ENCODE peak calls at places on chromosome 11, in four cellular contexts. J is K562, A is HepG2, L is WTC11. M is an unnamed sample.

GRCh38 chr11:13135385-13136271 is 126.5 kb downstream of the RASSF10 start:
- DNase-seq in J (no peak), A (peak; percentile 96), L (no peak), M (no peak)

GRCh38 chr11:35211952-35212351 is 73.0 kb downstream of the CD44 start:
- DNase-seq in J (no peak), A (no peak), L (no peak), M (no peak)

GRCh38 chr11:68127791-68128681 is 6.8 kb upstream of the CHKA start:
- DNase-seq in J (peak; percentile 96), A (peak; percentile 90), L (peak; percentile 97), M (no peak)

GRCh38 chr11:110909331-110909730 is 197.1 kb upstream of the ARHGAP20 start:
- DNase-seq in J (no peak), A (no peak), L (no peak), M (no peak)

GRCh38 chr11:43632171-43632570 is 48.4 kb upstream of the HSD17B12 start:
- DNase-seq in J (no peak), A (no peak), L (no peak), M (no peak)

GRCh38 chr11:7577883-7578242 is 64.1 kb downstream of the PPFIBP2 start:
- DNase-seq in J (no peak), A (no peak), L (no peak), M (no peak)

GRCh38 chr11:107858217-107859070 is at the start of gene SLC35F2:
- DNase-seq in J (peak; percentile 73), A (peak; percentile 51), L (peak; percentile 80), M (peak; percentile 80)

GRCh38 chr11:46127150-46127638 is 5.9 kb upstream of the PHF21A start:
- DNase-seq in J (peak; percentile 63), A (peak; percentile 85), L (no peak), M (no peak)

GRCh38 chr11:130636672-130637463 is 188.4 kb downstream of the ADAMTS15 start:
- DNase-seq in J (no peak), A (peak; percentile 60), L (no peak), M (no peak)

GRCh38 chr11:113238721-113239120 is 75.7 kb upstream of the TTC12 start:
- DNase-seq in J (no peak), A (no peak), L (no peak), M (no peak)

GRCh38 chr11:112834277-112834755 is 126.9 kb upstream of the NCAM1 start:
- DNase-seq in J (no peak), A (no peak), L (no peak), M (no peak)

GRCh38 chr11:125224391-125225015 is 60.0 kb downstream of the PKNOX2 start:
- DNase-seq in J (peak; percentile 14), A (peak; percentile 9), L (peak; percentile 52), M (no peak)

GRCh38 chr11:18225906-18226305 is 10.7 kb downstream of the SAA4 start:
- DNase-seq in J (no peak), A (no peak), L (no peak), M (no peak)

GRCh38 chr11:18230859-18231258 is 5.7 kb downstream of the SAA4 start:
- DNase-seq in J (no peak), A (peak; percentile 15), L (no peak), M (no peak)

GRCh38 chr11:18233912-18234311 is 2.7 kb downstream of the SAA4 start:
- DNase-seq in J (no peak), A (no peak), L (no peak), M (no peak)

GRCh38 chr11:18223937-18224387 is 12.6 kb downstream of the SAA4 start:
- DNase-seq in J (no peak), A (peak; percentile 87), L (no peak), M (no peak)

DNA sequence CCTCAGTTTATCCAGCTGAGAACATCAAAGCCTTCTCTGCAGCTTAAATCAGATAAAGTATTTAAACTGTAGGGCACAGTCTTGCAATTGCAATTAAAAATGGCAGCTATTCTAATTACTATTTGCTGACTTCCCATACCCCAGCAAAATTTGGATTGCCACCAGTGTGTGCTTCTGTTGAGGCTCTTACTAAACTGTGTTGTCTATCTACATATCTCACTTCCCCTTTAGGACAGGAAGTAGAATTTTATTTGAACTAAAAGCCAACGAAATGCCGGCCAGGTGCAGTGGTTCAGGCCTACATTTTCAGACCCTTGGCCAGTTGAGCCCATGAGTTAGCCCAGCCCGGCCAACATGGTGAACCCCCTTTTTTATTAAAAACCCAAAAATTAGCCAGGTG is 7.1 kb downstream of the SAA4 start:
- DNase-seq in J (no peak), A (no peak), L (no peak), M (peak; percentile 49)
- TF ChIP-seq ETV6 in J (no peak), A (no peak), L (no peak), M (no peak)

DNA sequence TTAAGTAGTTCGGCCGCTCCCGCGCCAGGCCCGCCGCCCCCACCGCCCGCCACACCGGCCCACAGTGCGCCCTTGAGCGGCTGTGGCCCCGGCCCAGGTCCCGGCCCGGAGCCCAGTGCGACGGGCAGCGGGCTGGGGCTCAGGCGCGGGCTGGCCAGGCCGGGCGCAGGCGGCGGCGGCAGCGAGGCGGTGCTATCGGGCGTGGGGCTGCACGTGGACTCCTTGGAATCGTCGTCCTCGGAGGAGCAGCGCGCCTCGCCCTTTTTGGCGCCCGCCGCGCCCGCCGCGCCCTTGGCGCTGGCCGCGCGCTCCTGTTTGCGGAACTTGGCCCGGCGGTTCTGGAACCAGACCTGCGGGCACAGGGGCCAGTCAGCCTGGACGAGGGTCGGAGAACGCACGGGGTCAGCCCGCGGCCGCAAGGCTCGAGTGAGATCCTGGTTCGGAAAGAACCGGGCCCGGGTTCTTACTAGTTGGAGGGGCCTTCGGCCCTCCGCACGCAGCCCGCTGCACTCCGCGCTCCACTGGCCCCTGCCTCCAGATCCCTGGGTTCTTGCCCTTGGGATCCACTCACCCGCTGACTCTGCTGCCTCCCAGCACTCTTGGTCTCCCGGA is 4.0 kb downstream of the PHOX2A start:
- DNase-seq in J (no peak), A (no peak), L (no peak), M (no peak)
- TF ChIP-seq ETV6 in J (no peak), A (no peak), L (peak; percentile 42), M (no peak)

GRCh38 chr11:70268526-70268925 is 2.0 kb upstream of the PPFIA1 start:
- DNase-seq in J (no peak), A (no peak), L (no peak), M (no peak)

GRCh38 chr11:70263363-70263762 is 7.1 kb upstream of the PPFIA1 start:
- DNase-seq in J (no peak), A (no peak), L (no peak), M (no peak)

GRCh38 chr11:70267405-70267950 is 3.0 kb upstream of the PPFIA1 start:
- DNase-seq in J (no peak), A (no peak), L (no peak), M (no peak)

GRCh38 chr11:70270104-70270876 is at the start of gene PPFIA1:
- DNase-seq in J (peak; percentile 99), A (peak; percentile 90), L (peak; percentile 96), M (peak; percentile 67)

GRCh38 chr11:70265341-70265740 is 5.1 kb upstream of the PPFIA1 start:
- DNase-seq in J (no peak), A (no peak), L (no peak), M (no peak)
- TF ChIP-seq ETV6 in J (no peak), A (no peak), L (no peak), M (no peak)

GRCh38 chr11:9626778-9627394 is 37.0 kb upstream of the SWAP70 start:
- DNase-seq in J (no peak), A (no peak), L (peak; percentile 62), M (no peak)
- TF ChIP-seq ETV6 in J (no peak), A (no peak), L (peak; percentile 100), M (no peak)

DNA sequence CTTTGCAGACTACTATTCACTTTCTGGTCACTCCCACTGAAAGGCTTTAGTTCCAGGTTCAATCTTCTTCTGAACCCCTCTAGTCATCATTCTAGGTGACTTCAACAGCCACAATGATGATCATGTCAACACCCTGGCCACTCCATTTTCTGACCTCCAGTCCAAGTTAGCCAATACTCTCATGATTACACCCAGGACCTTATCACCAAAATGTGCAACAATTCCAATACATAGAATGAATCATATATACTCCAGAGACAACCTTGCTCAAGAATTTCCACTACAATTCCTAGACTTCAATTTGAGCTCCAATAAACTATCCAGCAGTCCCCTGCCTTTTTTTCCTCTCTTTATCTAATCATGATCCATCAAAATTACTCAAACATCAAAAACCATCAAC is 70.7 kb downstream of the PAK1 start:
- DNase-seq in J (no peak), A (no peak), L (no peak), M (no peak)
- TF ChIP-seq ETV6 in J (no peak), A (no peak), L (no peak), M (no peak)

DNA sequence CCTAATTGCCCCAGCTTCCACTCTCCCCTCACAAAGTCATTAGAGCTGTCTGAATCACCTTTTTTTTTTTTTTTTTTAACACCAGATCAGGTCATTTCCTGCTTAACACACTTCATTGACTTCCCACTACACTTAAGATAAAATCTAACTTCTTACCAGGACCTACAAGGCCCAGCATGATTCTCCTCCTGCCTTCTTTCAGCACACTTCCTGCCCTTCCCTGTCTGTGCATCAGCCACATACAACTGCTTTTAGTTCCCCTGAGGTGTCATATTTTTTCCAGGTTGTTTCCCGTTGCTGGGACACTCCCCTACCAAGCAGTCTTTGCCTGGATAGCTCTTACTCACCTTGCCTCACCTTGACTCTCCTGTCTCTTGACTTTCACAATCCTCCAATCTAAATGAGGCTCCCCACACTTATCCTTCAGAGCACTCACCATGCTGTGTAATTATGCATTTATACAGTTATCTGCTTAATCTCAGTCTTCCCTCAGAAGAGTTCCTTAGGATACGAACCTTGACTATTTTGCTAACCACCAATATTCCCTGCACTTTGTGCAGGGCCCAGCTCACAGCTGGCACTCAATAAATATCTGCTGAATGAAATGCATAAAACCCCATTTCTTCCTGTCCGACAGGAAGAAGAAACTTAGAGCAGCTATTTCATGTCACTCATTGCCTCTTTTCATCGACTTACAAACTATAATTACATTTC is 96.6 kb upstream of the AKIP1 start:
- DNase-seq in J (no peak), A (no peak), L (no peak), M (no peak)
- TF ChIP-seq ETV6 in J (peak; percentile 20), A (no peak), L (no peak), M (no peak)

GRCh38 chr11:60952742-60953170 is 780 bp upstream of the SLC15A3 start:
- DNase-seq in J (no peak), A (no peak), L (no peak), M (no peak)

GRCh38 chr11:60950024-60950423 is 2.0 kb downstream of the SLC15A3 start:
- DNase-seq in J (no peak), A (no peak), L (no peak), M (no peak)

GRCh38 chr11:60951909-60952741 is at the start of gene SLC15A3:
- DNase-seq in J (no peak), A (no peak), L (peak; percentile 55), M (peak; percentile 61)

GRCh38 chr11:60950933-60951610 is 904 bp downstream of the SLC15A3 start:
- DNase-seq in J (no peak), A (no peak), L (peak; percentile 51), M (no peak)

DNA sequence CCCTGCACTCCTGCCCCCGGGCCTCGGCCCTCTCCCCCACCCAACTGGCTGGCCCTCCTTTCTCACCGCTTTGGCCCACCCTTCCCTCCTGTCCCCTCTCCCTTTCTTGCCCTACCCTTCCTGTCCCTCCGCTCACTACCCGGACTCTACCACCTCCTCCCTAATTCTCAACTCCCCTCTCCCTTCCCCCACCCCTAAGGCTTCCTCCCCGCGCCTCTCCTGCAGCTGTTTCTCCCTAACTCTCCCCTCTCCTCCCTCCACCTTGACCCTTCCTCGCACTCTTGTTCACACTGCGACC is 416 bp downstream of the SLC15A3 start:
- DNase-seq in J (no peak), A (no peak), L (no peak), M (no peak)
- TF ChIP-seq ETV6 in J (no peak), A (no peak), L (no peak), M (no peak)

M was measured in GM12878.